ENCODE peak calls at places on chromosome 11, in seven cellular contexts. H is foreskin fibroblast; Q is central memory CD8-positive, alpha-beta T cell; J is Jurkat, Clone E6-1; Y is HEK293T; D is hippocampal formation; G is amniotic stem cell. V is an unnamed sample.

GRCh38 chr11:102111011-102111786 is 952 bp downstream of the YAP1 start:
- DNase-seq in H (peak), Q (no peak), J (no peak), Y (peak), D (no peak), G (peak), V (no peak)

GRCh38 chr11:118621071-118621815 is 13.8 kb downstream of the PHLDB1 start:
- DNase-seq in H (peak), Q (no peak), J (no peak), Y (peak), D (peak), G (peak), V (peak)

GRCh38 chr11:93529707-93530467 is 13.3 kb downstream of the SMCO4 start:
- DNase-seq in H (peak), Q (no peak), J (peak), Y (no peak), D (no peak), G (no peak), V (no peak)

GRCh38 chr11:36431429-36432092 is 78.5 kb downstream of the TRAF6 start:
- DNase-seq in H (peak), Q (no peak), J (no peak), Y (peak), D (no peak), G (peak), V (peak)

GRCh38 chr11:924406-925157 is 1.1 kb upstream of the AP2A2 start:
- DNase-seq in H (no peak), Q (no peak), J (no peak), Y (no peak), D (no peak), G (no peak), V (no peak)

GRCh38 chr11:62141111-62142042 is 17.6 kb downstream of the INCENP start:
- DNase-seq in H (no peak), Q (peak), J (no peak), Y (no peak), D (no peak), G (no peak), V (no peak)

GRCh38 chr11:117874253-117874909 is 2.1 kb downstream of the FXYD6 start:
- DNase-seq in H (no peak), Q (no peak), J (no peak), Y (no peak), D (no peak), G (no peak), V (no peak)

GRCh38 chr11:5631969-5632635 is 7.3 kb downstream of the TRIM34 start:
- DNase-seq in H (no peak), Q (no peak), J (no peak), Y (no peak), D (no peak), G (no peak), V (no peak)

GRCh38 chr11:35647535-35648092 is 15.0 kb upstream of the TRIM44 start:
- DNase-seq in H (no peak), Q (no peak), J (no peak), Y (no peak), D (no peak), G (no peak), V (no peak)

GRCh38 chr11:20112291-20113146 is 47.8 kb downstream of the DBX1 start:
- DNase-seq in H (peak), Q (no peak), J (no peak), Y (peak), D (peak), G (peak), V (peak)

GRCh38 chr11:13834463-13834862 is 128.1 kb upstream of the SPON1 start:
- DNase-seq in H (no peak), Q (no peak), J (no peak), Y (peak), D (no peak), G (no peak), V (no peak)

GRCh38 chr11:47979378-47980092 is 824 bp upstream of the PTPRJ start:
- DNase-seq in H (peak), Q (no peak), J (no peak), Y (no peak), D (no peak), G (no peak), V (no peak)

GRCh38 chr11:10441652-10442503 is 13.2 kb upstream of the AMPD3 start:
- DNase-seq in H (no peak), Q (no peak), J (peak), Y (no peak), D (no peak), G (no peak), V (no peak)

GRCh38 chr11:118198370-118198769 is 21.9 kb upstream of the SCN2B start:
- DNase-seq in H (peak), Q (peak), J (peak), Y (peak), D (peak), G (peak), V (peak)

GRCh38 chr11:76606102-76606793 is 64.3 kb downstream of the LRRC32 start:
- DNase-seq in H (peak), Q (peak), J (no peak), Y (no peak), D (no peak), G (no peak), V (no peak)

GRCh38 chr11:94854770-94855633 is 86.8 kb downstream of the AMOTL1 start:
- DNase-seq in H (no peak), Q (no peak), J (no peak), Y (no peak), D (no peak), G (no peak), V (no peak)

GRCh38 chr11:15815246-15816209 is 540.8 kb downstream of the SOX6 start:
- DNase-seq in H (peak), Q (no peak), J (no peak), Y (no peak), D (no peak), G (no peak), V (no peak)

GRCh38 chr11:4184163-4184916 is 89.7 kb downstream of the RRM1 start:
- DNase-seq in H (no peak), Q (no peak), J (no peak), Y (no peak), D (no peak), G (no peak), V (no peak)

GRCh38 chr11:69718147-69718546 is 14.3 kb upstream of the FGF19 start:
- DNase-seq in H (peak), Q (no peak), J (peak), Y (peak), D (no peak), G (no peak), V (no peak)

GRCh38 chr11:1530686-1531256 is 41.3 kb downstream of the DUSP8 start:
- DNase-seq in H (no peak), Q (no peak), J (no peak), Y (no peak), D (no peak), G (no peak), V (no peak)

GRCh38 chr11:110123003-110123402 is 29.8 kb downstream of the ZC3H12C start:
- DNase-seq in H (peak), Q (no peak), J (no peak), Y (no peak), D (no peak), G (peak), V (no peak)

GRCh38 chr11:70572974-70573260 is 174.6 kb downstream of the CTTN start:
- DNase-seq in H (no peak), Q (no peak), J (no peak), Y (no peak), D (no peak), G (no peak), V (no peak)

GRCh38 chr11:121589946-121590537 is 137.3 kb upstream of the SORL1-AS1 start:
- DNase-seq in H (no peak), Q (no peak), J (no peak), Y (no peak), D (peak), G (no peak), V (no peak)

GRCh38 chr11:58628446-58628845 is 6.0 kb downstream of the CNTF start:
- DNase-seq in H (no peak), Q (no peak), J (no peak), Y (no peak), D (no peak), G (no peak), V (no peak)

GRCh38 chr11:88384004-88384677 is 46.6 kb upstream of the CTSC start:
- DNase-seq in H (no peak), Q (no peak), J (no peak), Y (no peak), D (no peak), G (no peak), V (peak)

V was measured in HCT116.